ENCODE peak calls at places on chromosomes 3 and 15, in six cellular contexts. Q is naive thymus-derived CD4-positive, alpha-beta T cell; C is adrenal gland; A is PC-3; E is CD8-positive, alpha-beta T cell; F is suprapubic skin. J is an unnamed sample.

GRCh38 chr15:76340802-76341365 is 4.3 kb downstream of the ISL2 start:
- DNase-seq in A (no peak), Q (peak), E (peak), F (no peak), C (no peak), J (no peak)

GRCh38 chr3:158802399-158803023 is 657 bp downstream of the MFSD1 start:
- DNase-seq in C (no peak), F (no peak), Q (no peak), A (no peak), E (no peak), J (no peak)

GRCh38 chr3:156899951-156900350 is 73.8 kb downstream of the LEKR1 start:
- DNase-seq in C (no peak), E (no peak), F (no peak), A (no peak), Q (no peak), J (no peak)

GRCh38 chr3:66797916-66798560 is 200.1 kb upstream of the KBTBD8 start:
- DNase-seq in E (no peak), C (peak), F (no peak), Q (no peak), A (no peak), J (no peak)

GRCh38 chr3:123586966-123587365 is 2.1 kb upstream of the HACD2 start:
- DNase-seq in Q (no peak), A (no peak), C (no peak), E (no peak), F (no peak), J (no peak)

GRCh38 chr15:35725353-35725752 is 179.4 kb upstream of the DPH6 start:
- DNase-seq in E (no peak), Q (no peak), F (no peak), A (peak), C (no peak), J (no peak)

GRCh38 chr3:190591080-190591479 is 77.2 kb downstream of the IL1RAP start:
- DNase-seq in Q (no peak), F (no peak), C (no peak), A (peak), E (no peak), J (no peak)

GRCh38 chr3:139534992-139535879 is 4.3 kb downstream of the RBP1 start:
- DNase-seq in Q (no peak), F (no peak), E (no peak), C (peak), A (peak), J (peak)

GRCh38 chr3:59326246-59327024 is 276.6 kb upstream of the CFAP20DC start:
- DNase-seq in F (no peak), E (no peak), Q (no peak), C (no peak), A (no peak), J (no peak)

GRCh38 chr15:50353251-50353998 is 1.6 kb downstream of the GABPB1 start:
- DNase-seq in A (peak), F (no peak), E (no peak), C (no peak), Q (peak), J (no peak)

GRCh38 chr3:194779729-194780224 is 94.1 kb downstream of the FAM43A start:
- DNase-seq in C (peak), F (no peak), E (no peak), A (no peak), Q (no peak), J (no peak)

GRCh38 chr3:146421814-146422748 is 47.3 kb downstream of the PLSCR2 start:
- DNase-seq in F (no peak), Q (no peak), A (peak), C (no peak), E (no peak), J (peak)

GRCh38 chr3:99875573-99875924 is 57.9 kb downstream of the CMSS1 start:
- DNase-seq in E (no peak), F (no peak), Q (no peak), C (no peak), A (no peak), J (no peak)

GRCh38 chr15:90352109-90352893 is at the start of gene ZNF774:
- DNase-seq in Q (peak), A (peak), C (peak), F (peak), E (peak), J (peak)

GRCh38 chr3:129575987-129576364 is 30.5 kb downstream of the PLXND1 start:
- DNase-seq in E (no peak), Q (no peak), A (no peak), C (no peak), F (no peak), J (no peak)

GRCh38 chr3:191387441-191388077 is 57.2 kb upstream of the UTS2B start:
- DNase-seq in C (no peak), Q (no peak), F (no peak), A (no peak), E (no peak), J (no peak)

GRCh38 chr3:66675383-66675782 is 174.6 kb upstream of the LRIG1 start:
- DNase-seq in Q (no peak), E (no peak), A (peak), F (no peak), C (no peak), J (no peak)

GRCh38 chr3:8441969-8442559 is 59.6 kb upstream of the LMCD1 start:
- DNase-seq in E (no peak), A (peak), Q (no peak), C (peak), F (no peak), J (no peak)

GRCh38 chr3:42501681-42502428 is 588 bp upstream of the VIPR1 start:
- DNase-seq in C (peak), E (peak), Q (peak), F (peak), A (peak), J (no peak)

GRCh38 chr3:187150599-187150998 is 11.3 kb upstream of the RPL39L start:
- DNase-seq in E (peak), A (peak), C (no peak), F (no peak), Q (peak), J (no peak)

GRCh38 chr3:174440741-174441587 is 418.2 kb upstream of the NAALADL2 start:
- DNase-seq in F (peak), A (peak), Q (peak), C (peak), E (peak), J (peak)

GRCh38 chr3:171108066-171108465 is 81.5 kb upstream of the SLC2A2 start:
- DNase-seq in C (peak), Q (no peak), F (no peak), A (peak), E (no peak), J (peak)

GRCh38 chr3:135262441-135262840 is 467.4 kb downstream of the EPHB1 start:
- DNase-seq in A (no peak), F (no peak), C (no peak), Q (no peak), E (no peak), J (no peak)

GRCh38 chr3:177195941-177196472 is 1.3 kb downstream of the TBL1XR1 start:
- DNase-seq in C (peak), Q (peak), A (peak), E (peak), F (no peak), J (no peak)

GRCh38 chr15:51229907-51230328 is 108.5 kb downstream of the CYP19A1 start:
- DNase-seq in E (no peak), F (no peak), A (peak), Q (no peak), C (peak), J (no peak)

DNA sequence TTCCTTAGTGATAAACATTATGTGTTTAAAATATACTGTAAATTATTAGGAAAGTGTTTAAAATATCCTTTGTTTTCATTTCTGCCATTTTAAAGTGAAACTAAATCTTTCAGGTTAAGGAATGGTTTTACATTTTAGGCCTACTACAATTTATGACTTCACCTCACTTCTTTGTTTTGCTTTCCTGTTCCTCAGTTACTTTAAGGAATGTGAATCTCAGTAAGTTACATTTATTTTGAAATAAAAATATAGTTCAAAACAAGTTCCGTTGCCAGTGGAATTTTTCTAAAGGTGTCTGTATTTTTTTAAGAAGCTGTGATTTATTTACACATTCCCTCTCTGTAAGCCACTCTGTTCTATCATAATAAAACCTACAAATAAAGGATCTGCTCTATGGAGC is 630.9 kb upstream of the AGTR1 start:
- DNase-seq in F (no peak), C (no peak), Q (no peak), A (no peak), E (no peak), J (no peak)
- H3K4me3 ChIP-seq in F (no peak), C (no peak), Q (no peak), A (no peak), E (no peak), J (no peak)

GRCh38 chr3:184636774-184637316 is 75.0 kb downstream of the MAGEF1 start:
- DNase-seq in Q (peak), F (no peak), A (peak), C (no peak), E (peak), J (peak)
- H3K4me3 ChIP-seq in Q (no peak), F (no peak), A (no peak), C (no peak), E (no peak), J (no peak)

GRCh38 chr15:88970232-88970631 is 57.1 kb upstream of the MFGE8 start:
- DNase-seq in F (no peak), C (no peak), Q (no peak), E (no peak), A (no peak), J (no peak)
- H3K4me3 ChIP-seq in F (no peak), C (no peak), Q (no peak), E (no peak), A (no peak), J (no peak)

GRCh38 chr3:152290374-152290773 is 21.6 kb downstream of the MBNL1 start:
- DNase-seq in Q (no peak), C (no peak), E (no peak), F (no peak), A (no peak), J (no peak)
- H3K4me3 ChIP-seq in Q (no peak), C (no peak), E (no peak), F (no peak), A (no peak), J (no peak)

J was measured in MG63.